ENCODE peak calls at places on chromosome 12, in four cellular contexts. U is fibroblast of pulmonary artery, X is spleen, Q is IMR-90. P is an unnamed sample.

GRCh38 chr12:29739279-29739991 is 44.3 kb downstream of the TMTC1 start:
- DNase-seq in X (no peak), Q (peak), U (peak), P (peak)

GRCh38 chr12:93602897-93603668 is 30.6 kb downstream of the SOCS2 start:
- DNase-seq in U (no peak), X (no peak), Q (no peak), P (no peak)

GRCh38 chr12:49971141-49971540 is 1.6 kb upstream of the AQP6 start:
- DNase-seq in U (no peak), Q (no peak), X (no peak), P (no peak)

GRCh38 chr12:49503674-49504180 is 35.1 kb upstream of the KCNH3 start:
- DNase-seq in Q (peak), X (no peak), U (peak), P (peak)

GRCh38 chr12:3724096-3724805 is 28.7 kb downstream of the CRACR2A start:
- DNase-seq in X (no peak), Q (no peak), U (no peak), P (no peak)

GRCh38 chr12:27081668-27082091 is 698 bp downstream of the C12orf71 start:
- DNase-seq in Q (peak), U (peak), X (no peak), P (peak)

GRCh38 chr12:104643921-104644669 is 187.3 kb downstream of the CHST11 start:
- DNase-seq in Q (no peak), X (peak), U (peak), P (no peak)

GRCh38 chr12:116734156-116734768 is 3.6 kb downstream of the SPRING1 start:
- DNase-seq in Q (no peak), X (no peak), U (no peak), P (no peak)

GRCh38 chr12:129819391-129819790 is 84.4 kb downstream of the TMEM132D start:
- DNase-seq in X (no peak), U (no peak), Q (no peak), P (no peak)

GRCh38 chr12:78191611-78192010 is 360.9 kb downstream of the NAV3 start:
- DNase-seq in Q (peak), X (no peak), U (no peak), P (no peak)

GRCh38 chr12:14972816-14973215 is at the start of gene PDE6H:
- DNase-seq in U (no peak), X (no peak), Q (no peak), P (no peak)

GRCh38 chr12:122051231-122051876 is 27.2 kb upstream of the MLXIP start:
- DNase-seq in U (peak), X (no peak), Q (peak), P (peak)

GRCh38 chr12:70989232-70989631 is 68.7 kb upstream of the PTPRR start:
- DNase-seq in U (peak), Q (no peak), X (no peak), P (peak)

GRCh38 chr12:104740668-104741067 is 217.4 kb downstream of the SLC41A2 start:
- DNase-seq in U (no peak), X (peak), Q (no peak), P (no peak)

GRCh38 chr12:79844693-79845092 is 90.2 kb downstream of the PPP1R12A start:
- DNase-seq in Q (peak), X (no peak), U (peak), P (peak)

GRCh38 chr12:111574797-111575443 is 24.2 kb downstream of the ATXN2 start:
- DNase-seq in X (no peak), Q (no peak), U (no peak), P (no peak)

GRCh38 chr12:111570090-111570961 is 28.8 kb downstream of the ATXN2 start:
- DNase-seq in Q (peak), X (no peak), U (peak), P (peak)

DNA sequence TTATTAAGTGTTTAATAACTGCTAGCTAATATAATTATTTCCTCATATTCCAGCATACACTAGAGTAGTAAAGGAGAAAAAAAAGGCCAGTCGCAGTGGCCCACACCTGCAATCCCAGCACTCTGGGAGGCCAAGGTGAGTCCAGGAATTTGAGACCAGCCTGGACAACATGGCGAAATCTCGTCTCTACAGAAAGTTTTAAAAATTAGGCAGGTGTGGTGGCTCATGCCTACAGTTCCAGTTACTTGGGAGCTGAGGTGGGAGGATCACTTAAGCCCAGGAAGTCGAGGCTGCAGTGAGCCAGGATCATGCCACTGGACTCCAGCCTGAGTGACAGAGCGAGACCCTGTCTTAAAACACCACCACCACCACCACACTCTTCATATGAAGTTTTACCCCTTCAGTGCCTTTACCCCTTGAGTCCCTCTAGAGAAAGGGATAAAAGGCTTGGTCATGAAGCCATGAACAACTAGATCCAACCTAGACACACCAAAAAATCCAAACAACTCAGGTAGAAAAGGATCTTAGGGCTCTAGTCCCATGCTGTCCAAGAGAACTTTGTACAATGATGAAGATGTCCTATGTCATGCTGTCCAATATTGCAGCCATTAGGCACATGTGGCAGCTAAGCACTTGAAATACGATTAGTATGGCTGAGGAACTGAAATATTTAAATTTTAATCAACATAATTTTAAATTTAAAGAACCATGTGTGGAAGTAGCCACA is 29.6 kb downstream of the ATXN2 start:
- DNase-seq in U (no peak), X (no peak), Q (no peak), P (no peak)
- H3K4me3 ChIP-seq in U (no peak), X (no peak), Q (no peak), P (no peak)

GRCh38 chr12:39807043-39807442 is 187.4 kb upstream of the ABCD2 start:
- DNase-seq in X (no peak), Q (no peak), U (peak), P (peak)
- TF ChIP-seq CTCF in X (peak), Q (no peak), U (peak), P (peak)

GRCh38 chr12:109116611-109116949 is 193 bp downstream of the ACACB start:
- DNase-seq in X (peak), U (no peak), Q (no peak), P (no peak)

GRCh38 chr12:109113661-109114321 is 2.6 kb upstream of the ACACB start:
- DNase-seq in Q (no peak), U (peak), X (no peak), P (no peak)

GRCh38 chr12:109114644-109115043 is 1.7 kb upstream of the ACACB start:
- DNase-seq in Q (no peak), U (no peak), X (no peak), P (no peak)

GRCh38 chr12:109115758-109116610 is at the start of gene ACACB:
- DNase-seq in U (no peak), X (peak), Q (no peak), P (no peak)

GRCh38 chr12:109115404-109115757 is 1.0 kb upstream of the ACACB start:
- DNase-seq in Q (no peak), U (no peak), X (peak), P (no peak)
- H3K4me3 ChIP-seq in Q (no peak), U (no peak), X (no peak), P (no peak)

GRCh38 chr12:120314220-120314619 is 12.1 kb downstream of the SIRT4 start:
- DNase-seq in Q (no peak), X (peak), U (no peak), P (peak)
- TF ChIP-seq CTCF in Q (peak), X (no peak), U (peak), P (peak)

DNA sequence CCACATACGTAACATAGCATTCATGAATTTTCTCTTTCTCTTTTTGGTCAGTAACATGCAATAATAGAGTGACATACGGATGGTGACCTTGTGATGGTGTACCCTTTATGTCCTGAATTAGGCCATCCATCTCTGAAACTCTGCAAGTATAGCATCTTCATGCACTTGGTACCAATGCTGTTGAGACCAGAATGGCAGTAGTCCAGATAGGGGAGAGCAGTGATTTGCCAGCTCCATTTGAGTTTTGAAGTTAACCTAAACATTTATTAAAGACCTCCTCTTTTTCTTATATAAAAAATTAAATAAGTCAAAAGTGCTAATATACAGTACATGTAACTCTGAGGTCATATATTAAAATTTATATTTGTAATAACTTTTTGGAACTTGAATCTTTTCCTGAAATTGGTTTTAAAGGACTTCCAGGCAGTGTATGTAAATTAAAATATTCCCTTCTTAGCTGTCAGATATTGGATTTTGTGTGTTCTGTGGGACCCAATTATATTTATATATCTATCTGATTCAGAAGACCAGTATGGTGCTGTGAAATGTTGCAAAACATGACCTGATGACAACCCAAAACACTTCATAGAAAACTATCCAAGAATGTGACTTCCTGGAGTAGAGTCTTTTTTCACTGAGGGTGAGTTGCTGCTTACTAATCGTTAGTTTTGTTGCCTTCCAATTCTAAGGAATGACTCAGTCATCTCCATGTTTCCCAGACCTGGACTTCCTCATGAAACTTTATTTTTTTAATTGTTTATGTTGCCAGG is 3.5 kb downstream of the ELK3 start:
- DNase-seq in X (no peak), Q (peak), U (peak), P (peak)
- H3K4me3 ChIP-seq in X (no peak), Q (no peak), U (no peak), P (peak)